ENCODE peak calls at places on chromosome 21, in nine cellular contexts. P, M, H, C, B, K, Z, J and X are unnamed samples.
A peak's percentile ranks its signal among the peaks of the same experiment; 100 is the strongest.

GRCh38 chr21:31198575-31198974 is 145.5 kb downstream of the TIAM1 start:
- DNase-seq in P (no peak), M (no peak), H (no peak), C (no peak), B (no peak), K (peak; percentile 49), Z (peak; percentile 89), J (no peak), X (no peak)

GRCh38 chr21:41596241-41596925 is 88.4 kb upstream of the TMPRSS2 start:
- DNase-seq in P (no peak), M (no peak), H (no peak), C (no peak), B (no peak), K (no peak), Z (no peak), J (no peak), X (no peak)

GRCh38 chr21:37204580-37204979 is 62.6 kb downstream of the VPS26C start:
- DNase-seq in P (no peak), M (no peak), H (no peak), C (no peak), B (no peak), K (no peak), Z (no peak), J (no peak), X (no peak)

GRCh38 chr21:46096596-46096981 is 1.3 kb upstream of the COL6A2 start:
- DNase-seq in P (no peak), M (no peak), H (no peak), C (no peak), B (no peak), K (no peak), Z (no peak), J (peak; percentile 21), X (no peak)

GRCh38 chr21:41641821-41642368 is 125.0 kb downstream of the RIPK4 start:
- DNase-seq in P (no peak), M (peak; percentile 45), H (no peak), C (no peak), B (no peak), K (peak; percentile 73), Z (peak; percentile 94), J (peak; percentile 71), X (no peak)

GRCh38 chr21:46048926-46049889 is 48.7 kb upstream of the COL6A2 start:
- DNase-seq in P (peak; percentile 50), M (peak; percentile 84), H (peak; percentile 65), C (no peak), B (no peak), K (peak; percentile 66), Z (peak; percentile 98), J (peak; percentile 97), X (no peak)

GRCh38 chr21:34498623-34499022 is 13.4 kb downstream of the KCNE1 start:
- DNase-seq in P (no peak), M (no peak), H (no peak), C (no peak), B (no peak), K (no peak), Z (peak; percentile 41), J (no peak), X (no peak)

GRCh38 chr21:40466893-40467483 is 380.0 kb downstream of the DSCAM start:
- DNase-seq in P (no peak), M (no peak), H (no peak), C (no peak), B (no peak), K (no peak), Z (peak; percentile 76), J (no peak), X (no peak)

GRCh38 chr21:42572906-42573495 is 59.3 kb downstream of the SLC37A1 start:
- DNase-seq in P (peak; percentile 31), M (no peak), H (no peak), C (no peak), B (no peak), K (no peak), Z (no peak), J (no peak), X (no peak)